ENCODE peak calls at places on chromosomes 6 and 20, in five cellular contexts. C is dorsolateral prefrontal cortex, I is H1, R is ovary, E is activated T-helper 1 cell treated with Interleukin-2 at 50 U/mL for 16 hours. X is an unnamed sample.
A peak's percentile ranks its signal among the peaks of the same experiment; 100 is the strongest.

GRCh38 chr6:38404900-38405556 is 234.7 kb downstream of the BTBD9 start:
- DNase-seq in C (no peak), I (no peak), R (no peak), E (no peak), X (no peak)

GRCh38 chr6:46645265-46645664 is 7.4 kb downstream of the CYP39A1 start:
- DNase-seq in C (no peak), I (no peak), R (no peak), E (no peak), X (no peak)

GRCh38 chr6:37535701-37536461 is 36.2 kb upstream of the CCDC167 start:
- DNase-seq in C (no peak), I (peak; percentile 77), R (no peak), E (no peak), X (no peak)

GRCh38 chr6:148981515-148981914 is 234.7 kb downstream of the UST start:
- DNase-seq in C (no peak), I (no peak), R (no peak), E (no peak), X (no peak)

GRCh38 chr6:144725731-144726522 is 440.8 kb downstream of the UTRN start:
- DNase-seq in C (no peak), I (no peak), R (no peak), E (no peak), X (no peak)

GRCh38 chr6:168367285-168367720 is 47.7 kb upstream of the DACT2 start:
- DNase-seq in C (no peak), I (no peak), R (peak; percentile 47), E (no peak), X (no peak)

GRCh38 chr6:110357298-110357695 is 852 bp downstream of the METTL24 start:
- DNase-seq in C (no peak), I (no peak), R (peak; percentile 34), E (no peak), X (no peak)

GRCh38 chr20:41003143-41003932 is 25.3 kb upstream of the TOP1 start:
- DNase-seq in C (no peak), I (no peak), R (no peak), E (peak; percentile 44), X (no peak)

GRCh38 chr20:46406986-46407670 is 713 bp upstream of the ELMO2 start:
- DNase-seq in C (peak; percentile 72), I (no peak), R (peak; percentile 71), E (peak; percentile 71), X (no peak)

GRCh38 chr6:3912366-3913076 is 63.3 kb downstream of the FAM50B start:
- DNase-seq in C (no peak), I (peak; percentile 7), R (no peak), E (no peak), X (no peak)

GRCh38 chr6:139291813-139292619 is at the start of gene TXLNB:
- DNase-seq in C (peak; percentile 22), I (no peak), R (peak; percentile 82), E (peak; percentile 53), X (peak; percentile 13)

GRCh38 chr6:1052262-1052661 is 259.6 kb upstream of the FOXQ1 start:
- DNase-seq in C (no peak), I (no peak), R (no peak), E (no peak), X (no peak)

GRCh38 chr6:138517635-138518034 is 18.3 kb upstream of the NHSL1 start:
- DNase-seq in C (no peak), I (peak; percentile 70), R (peak; percentile 29), E (peak; percentile 14), X (peak; percentile 15)

GRCh38 chr6:30942338-30943060 is 1.7 kb downstream of the MUCL3 start:
- DNase-seq in C (no peak), I (peak; percentile 95), R (peak; percentile 80), E (no peak), X (no peak)

GRCh38 chr20:2624190-2624589 is 28.2 kb upstream of the NOP56 start:
- DNase-seq in C (no peak), I (no peak), R (no peak), E (no peak), X (no peak)

GRCh38 chr20:59178983-59179595 is 15.5 kb downstream of the ZNF831 start:
- DNase-seq in C (no peak), I (no peak), R (no peak), E (no peak), X (no peak)

GRCh38 chr6:45423111-45423900 is 45.6 kb upstream of the SUPT3H start:
- DNase-seq in C (no peak), I (peak; percentile 84), R (peak; percentile 42), E (no peak), X (no peak)

GRCh38 chr6:94862116-94862515 is 715.2 kb upstream of the MANEA start:
- DNase-seq in C (no peak), I (no peak), R (no peak), E (no peak), X (no peak)

GRCh38 chr20:62898970-62899632 is 27.2 kb downstream of the DIDO1 start:
- DNase-seq in C (no peak), I (no peak), R (no peak), E (no peak), X (no peak)

GRCh38 chr6:154410619-154411044 is 54.0 kb upstream of the IPCEF1 start:
- DNase-seq in C (no peak), I (no peak), R (peak; percentile 67), E (no peak), X (peak; percentile 25)

GRCh38 chr20:858011-858410 is 24.5 kb downstream of the FAM110A start:
- DNase-seq in C (no peak), I (no peak), R (no peak), E (no peak), X (no peak)

GRCh38 chr20:10653593-10654288 is 20.1 kb downstream of the JAG1 start:
- DNase-seq in C (no peak), I (no peak), R (peak; percentile 60), E (no peak), X (no peak)

GRCh38 chr6:163383912-163384311 is 30.6 kb upstream of the QKI start:
- DNase-seq in C (no peak), I (no peak), R (no peak), E (no peak), X (no peak)

GRCh38 chr20:32564921-32565734 is 20.0 kb downstream of the NOL4L start:
- DNase-seq in C (no peak), I (no peak), R (no peak), E (no peak), X (peak; percentile 44)

GRCh38 chr6:37507690-37508421 is 8.2 kb upstream of the CCDC167 start:
- DNase-seq in C (no peak), I (no peak), R (no peak), E (no peak), X (no peak)

GRCh38 chr6:26121141-26122004 is 34.1 kb downstream of the HFE start:
- DNase-seq in C (no peak), I (no peak), R (no peak), E (no peak), X (no peak)

X was measured in frontal cortex.